ENCODE peak calls at places on chromosome 21, in seven cellular contexts. One of them, this sample, is unnamed.

GRCh38 chr21:14942801-14943490 is 121.9 kb downstream of the NRIP1 start:
- DNase-seq in GM03348: no peak
- DNase-seq in activated gamma-delta T cell treated with Interleukin-2 at 50 U/mL for 16 hours: no peak
- DNase-seq in nucleus accumbens: no peak
- DNase-seq in left ventricle myocardium inferior: no peak
- DNase-seq in HEK293T: no peak
- DNase-seq in kidney glomerular epithelial cell: peak; percentile 45
- DNase-seq in this sample: peak; percentile 91

GRCh38 chr21:38787461-38788274 is 18.1 kb upstream of the ETS2 start:
- DNase-seq in GM03348: peak; percentile 45
- DNase-seq in activated gamma-delta T cell treated with Interleukin-2 at 50 U/mL for 16 hours: no peak
- DNase-seq in nucleus accumbens: no peak
- DNase-seq in left ventricle myocardium inferior: no peak
- DNase-seq in HEK293T: peak; percentile 55
- DNase-seq in kidney glomerular epithelial cell: peak; percentile 89
- DNase-seq in this sample: peak; percentile 99

GRCh38 chr21:33975548-33976081 is 60.0 kb upstream of the ATP5PO start:
- DNase-seq in GM03348: no peak
- DNase-seq in activated gamma-delta T cell treated with Interleukin-2 at 50 U/mL for 16 hours: peak; percentile 73
- DNase-seq in nucleus accumbens: no peak
- DNase-seq in left ventricle myocardium inferior: no peak
- DNase-seq in HEK293T: no peak
- DNase-seq in kidney glomerular epithelial cell: peak; percentile 51
- DNase-seq in this sample: no peak

GRCh38 chr21:46159841-46160562 is 4.6 kb upstream of the FTCD start:
- DNase-seq in GM03348: no peak
- DNase-seq in activated gamma-delta T cell treated with Interleukin-2 at 50 U/mL for 16 hours: no peak
- DNase-seq in nucleus accumbens: no peak
- DNase-seq in left ventricle myocardium inferior: no peak
- DNase-seq in HEK293T: no peak
- DNase-seq in kidney glomerular epithelial cell: no peak
- DNase-seq in this sample: no peak

GRCh38 chr21:20997633-20998455 is at the start of gene NCAM2:
- DNase-seq in GM03348: peak; percentile 93
- DNase-seq in activated gamma-delta T cell treated with Interleukin-2 at 50 U/mL for 16 hours: peak; percentile 49
- DNase-seq in nucleus accumbens: peak; percentile 81
- DNase-seq in left ventricle myocardium inferior: peak; percentile 79
- DNase-seq in HEK293T: peak; percentile 70
- DNase-seq in kidney glomerular epithelial cell: no peak
- DNase-seq in this sample: peak; percentile 9

GRCh38 chr21:44399151-44399954 is 45.9 kb downstream of the TRPM2 start:
- DNase-seq in GM03348: no peak
- DNase-seq in activated gamma-delta T cell treated with Interleukin-2 at 50 U/mL for 16 hours: no peak
- DNase-seq in nucleus accumbens: no peak
- DNase-seq in left ventricle myocardium inferior: no peak
- DNase-seq in HEK293T: no peak
- DNase-seq in kidney glomerular epithelial cell: no peak
- DNase-seq in this sample: no peak

GRCh38 chr21:23876925-23877558 is 1730.2 kb downstream of the MRPL39 start:
- DNase-seq in GM03348: no peak
- DNase-seq in activated gamma-delta T cell treated with Interleukin-2 at 50 U/mL for 16 hours: no peak
- DNase-seq in nucleus accumbens: no peak
- DNase-seq in left ventricle myocardium inferior: no peak
- DNase-seq in HEK293T: no peak
- DNase-seq in kidney glomerular epithelial cell: no peak
- DNase-seq in this sample: no peak

GRCh38 chr21:28215214-28215954 is 777.3 kb downstream of the LTN1 start:
- DNase-seq in GM03348: peak; percentile 54
- DNase-seq in activated gamma-delta T cell treated with Interleukin-2 at 50 U/mL for 16 hours: no peak
- DNase-seq in nucleus accumbens: no peak
- DNase-seq in left ventricle myocardium inferior: no peak
- DNase-seq in HEK293T: no peak
- DNase-seq in kidney glomerular epithelial cell: no peak
- DNase-seq in this sample: no peak

GRCh38 chr21:33256019-33256418 is 10.1 kb upstream of the IL10RB start:
- DNase-seq in GM03348: no peak
- DNase-seq in activated gamma-delta T cell treated with Interleukin-2 at 50 U/mL for 16 hours: no peak
- DNase-seq in nucleus accumbens: no peak
- DNase-seq in left ventricle myocardium inferior: no peak
- DNase-seq in HEK293T: no peak
- DNase-seq in kidney glomerular epithelial cell: no peak
- DNase-seq in this sample: no peak

GRCh38 chr21:39976805-39977204 is 109.6 kb downstream of the PCP4 start:
- DNase-seq in GM03348: no peak
- DNase-seq in activated gamma-delta T cell treated with Interleukin-2 at 50 U/mL for 16 hours: no peak
- DNase-seq in nucleus accumbens: no peak
- DNase-seq in left ventricle myocardium inferior: no peak
- DNase-seq in HEK293T: no peak
- DNase-seq in kidney glomerular epithelial cell: no peak
- DNase-seq in this sample: no peak

GRCh38 chr21:15837603-15838002 is 107.8 kb downstream of the USP25 start:
- DNase-seq in GM03348: peak; percentile 22
- DNase-seq in activated gamma-delta T cell treated with Interleukin-2 at 50 U/mL for 16 hours: no peak
- DNase-seq in nucleus accumbens: no peak
- DNase-seq in left ventricle myocardium inferior: no peak
- DNase-seq in HEK293T: no peak
- DNase-seq in kidney glomerular epithelial cell: peak; percentile 61
- DNase-seq in this sample: no peak

GRCh38 chr21:45938811-45939520 is 42.6 kb upstream of the COL6A1 start:
- DNase-seq in GM03348: no peak
- DNase-seq in activated gamma-delta T cell treated with Interleukin-2 at 50 U/mL for 16 hours: no peak
- DNase-seq in nucleus accumbens: no peak
- DNase-seq in left ventricle myocardium inferior: no peak
- DNase-seq in HEK293T: no peak
- DNase-seq in kidney glomerular epithelial cell: no peak
- DNase-seq in this sample: no peak

GRCh38 chr21:28737671-28738279 is 254.9 kb downstream of the LTN1 start:
- DNase-seq in GM03348: no peak
- DNase-seq in activated gamma-delta T cell treated with Interleukin-2 at 50 U/mL for 16 hours: no peak
- DNase-seq in nucleus accumbens: no peak
- DNase-seq in left ventricle myocardium inferior: no peak
- DNase-seq in HEK293T: no peak
- DNase-seq in kidney glomerular epithelial cell: no peak
- DNase-seq in this sample: peak; percentile 20

GRCh38 chr21:42187976-42188653 is 30.8 kb upstream of the ABCG1 start:
- DNase-seq in GM03348: peak; percentile 40
- DNase-seq in activated gamma-delta T cell treated with Interleukin-2 at 50 U/mL for 16 hours: peak; percentile 80
- DNase-seq in nucleus accumbens: no peak
- DNase-seq in left ventricle myocardium inferior: no peak
- DNase-seq in HEK293T: no peak
- DNase-seq in kidney glomerular epithelial cell: no peak
- DNase-seq in this sample: no peak

GRCh38 chr21:45524756-45525152 is 17.5 kb downstream of the SLC19A1 start:
- DNase-seq in GM03348: no peak
- DNase-seq in activated gamma-delta T cell treated with Interleukin-2 at 50 U/mL for 16 hours: no peak
- DNase-seq in nucleus accumbens: no peak
- DNase-seq in left ventricle myocardium inferior: no peak
- DNase-seq in HEK293T: no peak
- DNase-seq in kidney glomerular epithelial cell: no peak
- DNase-seq in this sample: no peak

GRCh38 chr21:26849428-26850115 is 4.4 kb upstream of the ADAMTS1 start:
- DNase-seq in GM03348: peak; percentile 36
- DNase-seq in activated gamma-delta T cell treated with Interleukin-2 at 50 U/mL for 16 hours: no peak
- DNase-seq in nucleus accumbens: no peak
- DNase-seq in left ventricle myocardium inferior: no peak
- DNase-seq in HEK293T: no peak
- DNase-seq in kidney glomerular epithelial cell: peak; percentile 22
- DNase-seq in this sample: peak; percentile 47

GRCh38 chr21:44869860-44870747 is 3.4 kb downstream of the PTTG1IP start:
- DNase-seq in GM03348: peak; percentile 85
- DNase-seq in activated gamma-delta T cell treated with Interleukin-2 at 50 U/mL for 16 hours: no peak
- DNase-seq in nucleus accumbens: no peak
- DNase-seq in left ventricle myocardium inferior: no peak
- DNase-seq in HEK293T: no peak
- DNase-seq in kidney glomerular epithelial cell: peak; percentile 98
- DNase-seq in this sample: peak; percentile 96

This sample was measured in HepG2.